ENCODE peak calls at places on chromosome 19, in six cellular contexts. B is cardiac fibroblast, C is fibroblast of lung, G is colonic mucosa, S is A673, E is astrocyte of the spinal cord. H is an unnamed sample.

GRCh38 chr19:5360003-5360820 is 19.6 kb upstream of the PTPRS start:
- DNase-seq in S (no peak), C (peak; percentile 64), B (no peak), G (no peak), E (no peak), H (no peak)

GRCh38 chr19:15072930-15073647 is 8.9 kb upstream of the OR1I1 start:
- DNase-seq in B (no peak), S (no peak), E (no peak), C (no peak), G (no peak), H (no peak)

GRCh38 chr19:13978721-13979191 is 26.4 kb downstream of the DCAF15 start:
- DNase-seq in S (peak; percentile 48), B (no peak), E (no peak), G (no peak), C (no peak), H (no peak)

GRCh38 chr19:43606569-43607229 is 5.2 kb upstream of the SRRM5 start:
- DNase-seq in G (no peak), C (no peak), B (no peak), S (peak; percentile 58), E (no peak), H (no peak)

GRCh38 chr19:3185482-3186376 is at the start of gene NCLN:
- DNase-seq in C (peak; percentile 89), S (peak; percentile 96), G (peak; percentile 95), E (peak; percentile 96), B (peak; percentile 95), H (peak; percentile 93)

GRCh38 chr19:47247308-47247990 is 8.9 kb upstream of the CCDC9 start:
- DNase-seq in G (peak; percentile 86), S (peak; percentile 83), C (peak; percentile 56), B (peak; percentile 87), E (peak; percentile 83), H (peak; percentile 92)

GRCh38 chr19:14809272-14810057 is 25.5 kb downstream of the OR7A5 start:
- DNase-seq in S (no peak), E (no peak), B (no peak), G (no peak), C (no peak), H (no peak)

GRCh38 chr19:8655340-8655709 is 24.9 kb downstream of the NFILZ start:
- DNase-seq in S (no peak), G (no peak), B (no peak), C (no peak), E (no peak), H (no peak)

GRCh38 chr19:38144667-38145066 is 79.4 kb downstream of the DPF1 start:
- DNase-seq in G (no peak), E (no peak), C (no peak), B (no peak), S (no peak), H (no peak)

GRCh38 chr19:10114651-10115391 is 3.3 kb downstream of the P2RY11 start:
- DNase-seq in B (no peak), C (no peak), S (no peak), G (no peak), E (no peak), H (no peak)

GRCh38 chr19:7450243-7451223 is 38.3 kb downstream of the PEX11G start:
- DNase-seq in S (peak; percentile 48), E (peak; percentile 55), B (peak; percentile 35), C (peak; percentile 38), G (no peak), H (no peak)

GRCh38 chr19:39307822-39308530 is 11.8 kb downstream of the IFNL1 start:
- DNase-seq in B (no peak), C (no peak), E (no peak), G (no peak), S (no peak), H (no peak)

GRCh38 chr19:18789883-18790565 is 1.1 kb downstream of the COMP start:
- DNase-seq in B (peak; percentile 41), E (no peak), C (peak; percentile 25), G (no peak), S (peak; percentile 72), H (no peak)

GRCh38 chr19:38850976-38851621 is 1.3 kb upstream of the HNRNPL start:
- DNase-seq in B (no peak), C (no peak), G (peak; percentile 56), S (peak; percentile 49), E (no peak), H (no peak)

GRCh38 chr19:18202759-18203407 is 959 bp downstream of the RAB3A start:
- DNase-seq in G (peak; percentile 55), E (no peak), S (peak; percentile 39), B (peak; percentile 27), C (no peak), H (no peak)

GRCh38 chr19:19033176-19033425 is 216 bp downstream of the SUGP2 start:
- DNase-seq in S (no peak), C (no peak), G (no peak), B (no peak), E (no peak), H (no peak)

GRCh38 chr19:18478545-18479311 is 40.8 kb upstream of the ISYNA1 start:
- DNase-seq in S (peak; percentile 78), B (peak; percentile 91), G (peak; percentile 67), E (peak; percentile 53), C (peak; percentile 81), H (peak; percentile 93)

GRCh38 chr19:7986321-7987083 is 18.9 kb downstream of the ELAVL1 start:
- DNase-seq in B (peak; percentile 63), E (peak; percentile 74), C (peak; percentile 75), S (no peak), G (no peak), H (no peak)

GRCh38 chr19:57812201-57812600 is 2.5 kb downstream of the ZNF552 start:
- DNase-seq in B (no peak), G (no peak), C (no peak), E (no peak), S (no peak), H (no peak)

DNA sequence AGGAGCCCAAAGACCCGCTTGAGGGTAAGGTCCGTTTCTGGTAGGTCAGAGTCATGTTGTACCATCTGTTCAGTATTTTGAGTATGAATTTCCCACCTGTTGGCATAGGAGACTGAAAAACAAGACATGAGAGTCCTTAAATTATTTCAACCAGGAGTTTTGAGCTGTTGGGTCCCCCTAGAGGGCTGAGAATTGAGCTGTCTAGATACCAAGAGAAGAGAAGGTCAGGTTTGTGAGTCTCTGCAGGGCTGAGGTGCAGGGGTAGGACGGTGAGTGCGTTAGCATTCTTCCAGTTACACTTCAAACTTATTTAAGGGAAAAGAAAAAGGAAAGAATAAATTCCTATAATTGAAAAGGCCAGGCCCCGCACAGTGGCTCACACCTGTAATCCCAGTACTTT is 5.0 kb downstream of the CBLC start:
- DNase-seq in E (no peak), B (no peak), C (no peak), S (no peak), G (no peak), H (no peak)
- TF ChIP-seq CTCF in E (no peak), B (peak; percentile 7), C (peak; percentile 12), S (no peak), G (no peak), H (no peak)

DNA sequence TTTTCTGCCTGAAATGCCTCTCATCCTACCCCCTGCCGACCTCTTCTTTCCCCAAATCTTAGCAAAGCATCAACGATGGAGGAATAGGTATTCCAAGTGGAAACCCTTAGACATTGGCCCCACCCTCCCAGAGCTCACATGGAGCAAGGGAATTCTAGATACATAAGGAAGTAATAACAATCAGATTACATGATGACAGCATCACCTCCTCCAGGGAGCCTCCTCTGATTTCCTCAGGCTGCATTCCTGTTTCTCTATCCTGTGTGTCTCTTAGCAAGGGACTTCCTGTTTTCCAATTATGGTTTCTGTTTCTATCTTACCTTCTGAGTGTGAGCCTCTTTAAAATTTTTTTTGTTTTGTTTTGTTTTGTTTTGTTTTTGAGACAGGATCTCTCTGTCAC is 246.6 kb downstream of the TSHZ3 start:
- DNase-seq in S (no peak), B (no peak), G (no peak), C (no peak), E (no peak), H (no peak)
- H3K4me3 ChIP-seq in S (no peak overlapping the region), B (no peak overlapping the region), G (no peak overlapping the region), C (no peak overlapping the region), E (no peak overlapping the region), H (no peak overlapping the region)

GRCh38 chr19:1755467-1756155 is 2.3 kb downstream of the ONECUT3 start:
- DNase-seq in E (no peak), S (no peak), G (no peak), B (no peak), C (no peak), H (no peak)

GRCh38 chr19:1752757-1753728 is at the start of gene ONECUT3:
- DNase-seq in C (no peak), E (no peak), G (no peak), B (no peak), S (no peak), H (no peak)

GRCh38 chr19:1753730-1754442 is 580 bp downstream of the ONECUT3 start:
- DNase-seq in B (no peak), G (no peak), E (no peak), C (no peak), S (no peak), H (no peak)

GRCh38 chr19:1756264-1756663 is 3.0 kb downstream of the ONECUT3 start:
- DNase-seq in C (no peak), G (no peak), S (no peak), E (no peak), B (no peak), H (no peak)

GRCh38 chr19:1754651-1755466 is 1.6 kb downstream of the ONECUT3 start:
- DNase-seq in C (peak; percentile 23), G (no peak), E (no peak), S (no peak), B (no peak), H (no peak)
- TF ChIP-seq CTCF in C (no peak), G (no peak), E (no peak), S (no peak), B (no peak), H (no peak)

DNA sequence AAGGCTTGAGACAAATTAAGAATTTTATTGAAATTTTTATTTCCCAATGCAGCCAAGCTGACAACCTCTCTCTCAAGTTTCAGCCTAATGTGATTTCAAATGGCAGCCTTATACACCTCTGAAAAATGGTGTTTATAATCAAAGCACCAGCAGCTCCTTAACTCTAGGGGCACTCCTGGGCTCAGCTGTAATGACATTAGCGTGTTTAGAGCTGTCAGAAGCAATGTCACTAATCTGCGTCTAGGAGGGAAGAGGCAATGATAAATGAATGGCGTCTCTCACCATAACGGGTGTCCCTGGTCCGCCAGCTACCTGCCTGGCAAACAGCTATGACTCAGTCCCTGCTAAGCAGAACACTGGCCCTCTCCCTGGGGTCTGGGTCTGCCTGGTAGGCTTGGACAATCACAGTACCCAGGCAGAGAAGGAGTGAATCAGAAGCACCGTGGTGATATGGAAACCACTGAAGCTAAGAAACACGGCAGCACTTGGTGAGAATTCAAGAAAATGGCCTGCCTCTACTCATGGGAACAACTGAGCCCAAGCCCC is 131.8 kb upstream of the VSTM2B start:
- DNase-seq in C (no peak), S (no peak), B (no peak), G (no peak), E (no peak), H (no peak)
- H3K4me3 ChIP-seq in C (no peak overlapping the region), S (no peak overlapping the region), B (no peak overlapping the region), G (no peak overlapping the region), E (no peak overlapping the region), H (no peak overlapping the region)

GRCh38 chr19:35247526-35248309 is 1.1 kb upstream of the LSR start:
- DNase-seq in G (peak; percentile 94), C (no peak), S (no peak), E (no peak), B (no peak), H (peak; percentile 59)
- TF ChIP-seq CTCF in G (peak; percentile 41), C (no peak), S (no peak), E (peak; percentile 6), B (no peak), H (peak; percentile 62)

H was measured in right atrium auricular region.